ENCODE peak calls at places on chromosome 15, in ten cellular contexts. F is NCI-H774; U is RPMI7951; V is NCI-H1105 treated with DMSO at 0.1 percent for 48 hours; H is astrocyte; X is stomach; Q is SHP77 treated with DMSO at 0.1 percent for 48 hours; P is HTR-8/SVneo; S is neuronal stem cell; M is central memory CD4-positive, alpha-beta T cell. G is an unnamed sample.

GRCh38 chr15:69341356-69341755 is 42.6 kb downstream of the PAQR5 start:
- DNase-seq in F (no peak), U (no peak), V (no peak), H (no peak), X (no peak), Q (no peak), P (no peak), S (no peak), M (no peak), G (no peak)

GRCh38 chr15:91592586-91592985 is 260.9 kb upstream of the SLCO3A1 start:
- DNase-seq in F (no peak), U (peak; percentile 28), V (no peak), H (no peak), X (no peak), Q (no peak), P (no peak), S (no peak), M (no peak), G (no peak)

GRCh38 chr15:40331637-40332036 is 8.1 kb downstream of the INAFM2 start:
- DNase-seq in F (no peak), U (no peak), V (no peak), H (no peak), X (no peak), Q (no peak), P (no peak), S (no peak), M (no peak), G (no peak)

GRCh38 chr15:95059346-95059905 is 828.1 kb downstream of the MCTP2 start:
- DNase-seq in F (no peak), U (no peak), V (no peak), H (no peak), X (no peak), Q (no peak), P (no peak), S (no peak), M (no peak), G (no peak)

GRCh38 chr15:31934821-31935220 is 95.5 kb upstream of the CHRNA7 start:
- DNase-seq in F (no peak), U (peak; percentile 66), V (no peak), H (peak; percentile 83), X (no peak), Q (no peak), P (no peak), S (no peak), M (no peak), G (no peak)

GRCh38 chr15:40340038-40340739 is 550 bp downstream of the CCDC9B start:
- DNase-seq in F (no peak), U (peak; percentile 84), V (peak; percentile 36), H (peak; percentile 73), X (peak; percentile 70), Q (no peak), P (no peak), S (no peak), M (no peak), G (no peak)

GRCh38 chr15:29570931-29571727 is 251.1 kb downstream of the TJP1 start:
- DNase-seq in F (no peak), U (no peak), V (peak; percentile 27), H (peak; percentile 12), X (no peak), Q (no peak), P (no peak), S (peak; percentile 59), M (no peak), G (no peak)

GRCh38 chr15:95016511-95017219 is 785.3 kb downstream of the MCTP2 start:
- DNase-seq in F (no peak), U (no peak), V (no peak), H (no peak), X (no peak), Q (no peak), P (no peak), S (no peak), M (no peak), G (no peak)

GRCh38 chr15:78685925-78686324 is 44.9 kb upstream of the CHRNB4 start:
- DNase-seq in F (no peak), U (no peak), V (no peak), H (no peak), X (no peak), Q (no peak), P (no peak), S (no peak), M (no peak), G (no peak)

GRCh38 chr15:33608714-33609113 is 297.9 kb downstream of the RYR3 start:
- DNase-seq in F (no peak), U (peak; percentile 55), V (no peak), H (no peak), X (no peak), Q (no peak), P (no peak), S (no peak), M (no peak), G (no peak)

GRCh38 chr15:78761891-78762385 is 49.3 kb downstream of the ADAMTS7 start:
- DNase-seq in F (no peak), U (no peak), V (no peak), H (no peak), X (no peak), Q (no peak), P (no peak), S (no peak), M (no peak), G (peak; percentile 23)

GRCh38 chr15:93942140-93942808 is 289.1 kb upstream of the MCTP2 start:
- DNase-seq in F (peak; percentile 73), U (no peak), V (peak; percentile 55), H (peak; percentile 40), X (no peak), Q (no peak), P (no peak), S (no peak), M (no peak), G (no peak)

GRCh38 chr15:99974246-99974645 is 241.0 kb upstream of the LYSMD4 start:
- DNase-seq in F (no peak), U (no peak), V (no peak), H (no peak), X (no peak), Q (no peak), P (no peak), S (no peak), M (no peak), G (no peak)

GRCh38 chr15:29668120-29668602 is 154.1 kb downstream of the TJP1 start:
- DNase-seq in F (peak; percentile 75), U (peak; percentile 89), V (no peak), H (peak; percentile 77), X (peak; percentile 85), Q (peak; percentile 66), P (peak; percentile 78), S (peak; percentile 64), M (no peak), G (peak; percentile 71)

GRCh38 chr15:68010366-68010765 is 43.7 kb upstream of the PIAS1 start:
- DNase-seq in F (no peak), U (no peak), V (no peak), H (no peak), X (no peak), Q (no peak), P (no peak), S (no peak), M (no peak), G (no peak)

GRCh38 chr15:77002954-77003912 is 8.3 kb downstream of the PSTPIP1 start:
- DNase-seq in F (no peak), U (no peak), V (no peak), H (no peak), X (peak; percentile 53), Q (no peak), P (no peak), S (no peak), M (peak; percentile 79), G (peak; percentile 80)

GRCh38 chr15:75994220-75994619 is 18.0 kb downstream of the NRG4 start:
- DNase-seq in F (no peak), U (no peak), V (no peak), H (no peak), X (no peak), Q (no peak), P (no peak), S (no peak), M (no peak), G (no peak)

G was measured in GM12865.